ENCODE peak calls at places on chromosomes 12 and 14, in four cellular contexts. Z, S, I and P are unnamed samples.

GRCh38 chr14:30355431-30355913 is 203.5 kb upstream of the G2E3 start:
- DNase-seq in Z (no peak), S (no peak), I (no peak), P (no peak)

GRCh38 chr14:42628591-42628990 is 1021.9 kb downstream of the LRFN5 start:
- DNase-seq in Z (no peak), S (no peak), I (no peak), P (no peak)

GRCh38 chr14:69904246-69904645 is 25.0 kb downstream of the SMOC1 start:
- DNase-seq in Z (no peak), S (no peak), I (no peak), P (no peak)

GRCh38 chr12:464484-465267 is 4.9 kb downstream of the B4GALNT3 start:
- DNase-seq in Z (no peak), S (no peak), I (no peak), P (no peak)

GRCh38 chr14:69685716-69686115 is 74.3 kb downstream of the SUSD6 start:
- DNase-seq in Z (no peak), S (no peak), I (peak; percentile 81), P (no peak)

GRCh38 chr14:22339277-22339676 is 249.7 kb downstream of the DAD1 start:
- DNase-seq in Z (no peak), S (no peak), I (peak; percentile 88), P (no peak)

GRCh38 chr12:116366456-116366776 is 88.9 kb upstream of the MED13L start:
- DNase-seq in Z (no peak), S (no peak), I (no peak), P (no peak)

GRCh38 chr12:80815351-80815750 is 98.6 kb downstream of the MYF5 start:
- DNase-seq in Z (no peak), S (no peak), I (no peak), P (no peak)

GRCh38 chr12:26748412-26748740 is 84.6 kb downstream of the ITPR2 start:
- DNase-seq in Z (no peak), S (no peak), I (no peak), P (no peak)

GRCh38 chr12:52319097-52319496 is 2.1 kb downstream of the KRT83 start:
- DNase-seq in Z (no peak), S (no peak), I (no peak), P (no peak)

GRCh38 chr12:97921957-97922722 is 459.5 kb downstream of the RMST start:
- DNase-seq in Z (no peak), S (no peak), I (peak; percentile 14), P (no peak)

GRCh38 chr14:85481471-85481870 is 48.5 kb upstream of the FLRT2 start:
- DNase-seq in Z (no peak), S (no peak), I (no peak), P (no peak)

GRCh38 chr12:69481133-69481532 is 10.9 kb downstream of the FRS2 start:
- DNase-seq in Z (no peak), S (no peak), I (no peak), P (no peak)

GRCh38 chr12:53624453-53624852 is 1.7 kb downstream of the ATF7 start:
- DNase-seq in Z (no peak), S (no peak), I (no peak), P (no peak)

GRCh38 chr12:129949652-129950051 is 45.8 kb upstream of the TMEM132D start:
- DNase-seq in Z (no peak), S (no peak), I (no peak), P (no peak)

GRCh38 chr14:80059041-80059440 is 152.3 kb downstream of the DIO2 start:
- DNase-seq in Z (no peak), S (no peak), I (no peak), P (no peak)

GRCh38 chr14:37709419-37710195 is 114.2 kb downstream of the TTC6 start:
- DNase-seq in Z (no peak), S (no peak), I (no peak), P (no peak)

GRCh38 chr12:67068773-67069450 is 200.2 kb upstream of the CAND1 start:
- DNase-seq in Z (peak; percentile 34), S (peak; percentile 9), I (peak; percentile 38), P (peak; percentile 6)

GRCh38 chr12:113165521-113166450 is 16.3 kb downstream of the CFAP73 start:
- DNase-seq in Z (no peak), S (no peak), I (no peak), P (no peak)

GRCh38 chr14:81269100-81269978 is 48.6 kb upstream of the GTF2A1 start:
- DNase-seq in Z (no peak), S (peak; percentile 67), I (no peak), P (peak; percentile 32)

GRCh38 chr14:65487783-65488578 is 75.5 kb downstream of the FUT8 start:
- DNase-seq in Z (no peak), S (no peak), I (no peak), P (no peak)

GRCh38 chr14:68658029-68658509 is 134.8 kb downstream of the ZFP36L1 start:
- DNase-seq in Z (no peak), S (no peak), I (no peak), P (no peak)

GRCh38 chr12:81974762-81975161 is 215.6 kb upstream of the PPFIA2 start:
- DNase-seq in Z (no peak), S (no peak), I (no peak), P (no peak)

GRCh38 chr12:131229426-131230339 is 276.0 kb downstream of the ADGRD1 start:
- DNase-seq in Z (no peak), S (no peak), I (no peak), P (no peak)

GRCh38 chr12:64042901-64043300 is 179.2 kb downstream of the KICS2 start:
- DNase-seq in Z (no peak), S (no peak), I (no peak), P (no peak)

GRCh38 chr14:90381999-90382451 is 14.8 kb upstream of the CALM1 start:
- DNase-seq in Z (no peak), S (no peak), I (peak; percentile 41), P (no peak)

GRCh38 chr14:64541261-64541970 is 875 bp downstream of the HSPA2 start:
- DNase-seq in Z (no peak), S (no peak), I (peak; percentile 32), P (no peak)